ENCODE peak calls at places on chromosomes 4 and X, in six cellular contexts. One of them, this sample, is unnamed.

GRCh38 chr4:1655676-1656075 is 28.4 kb downstream of the FAM53A start:
- DNase-seq in NCI-H2029: no peak
- DNase-seq in cardiac fibroblast: no peak
- DNase-seq in activated naive CD4-positive, alpha-beta T cell treated with anti-CD3 and anti-CD28 coated beads for 36 hours: no peak
- DNase-seq in kidney: no peak
- DNase-seq in iris pigment epithelial cell: no peak
- DNase-seq in this sample: no peak

GRCh38 chr4:906311-907102 is 25.6 kb downstream of the GAK start:
- DNase-seq in NCI-H2029: no peak
- DNase-seq in cardiac fibroblast: no peak
- DNase-seq in activated naive CD4-positive, alpha-beta T cell treated with anti-CD3 and anti-CD28 coated beads for 36 hours: no peak
- DNase-seq in kidney: peak; percentile 60
- DNase-seq in iris pigment epithelial cell: no peak
- DNase-seq in this sample: no peak

GRCh38 chr4:126647756-126648396 is 984.9 kb upstream of the INTU start:
- DNase-seq in NCI-H2029: no peak
- DNase-seq in cardiac fibroblast: peak; percentile 2
- DNase-seq in activated naive CD4-positive, alpha-beta T cell treated with anti-CD3 and anti-CD28 coated beads for 36 hours: no peak
- DNase-seq in kidney: no peak
- DNase-seq in iris pigment epithelial cell: peak; percentile 45
- DNase-seq in this sample: no peak

GRCh38 chr4:87896020-87896621 is 63.4 kb downstream of the MEPE start:
- DNase-seq in NCI-H2029: no peak
- DNase-seq in cardiac fibroblast: peak; percentile 88
- DNase-seq in activated naive CD4-positive, alpha-beta T cell treated with anti-CD3 and anti-CD28 coated beads for 36 hours: peak; percentile 36
- DNase-seq in kidney: no peak
- DNase-seq in iris pigment epithelial cell: peak; percentile 95
- DNase-seq in this sample: no peak

GRCh38 chrX:31331928-31332327 is 260.1 kb upstream of the FTHL17 start:
- DNase-seq in NCI-H2029: no peak
- DNase-seq in cardiac fibroblast: no peak
- DNase-seq in activated naive CD4-positive, alpha-beta T cell treated with anti-CD3 and anti-CD28 coated beads for 36 hours: no peak
- DNase-seq in kidney: no peak
- DNase-seq in iris pigment epithelial cell: peak; percentile 57
- DNase-seq in this sample: no peak

GRCh38 chrX:154140742-154141141 is 3.3 kb upstream of the OPN1LW start:
- DNase-seq in NCI-H2029: no peak
- DNase-seq in cardiac fibroblast: no peak
- DNase-seq in activated naive CD4-positive, alpha-beta T cell treated with anti-CD3 and anti-CD28 coated beads for 36 hours: no peak
- DNase-seq in kidney: no peak
- DNase-seq in iris pigment epithelial cell: no peak
- DNase-seq in this sample: no peak

GRCh38 chrX:109626637-109627036 is 1.7 kb upstream of the KCNE5 start:
- DNase-seq in NCI-H2029: no peak
- DNase-seq in cardiac fibroblast: no peak
- DNase-seq in activated naive CD4-positive, alpha-beta T cell treated with anti-CD3 and anti-CD28 coated beads for 36 hours: no peak
- DNase-seq in kidney: no peak
- DNase-seq in iris pigment epithelial cell: no peak
- DNase-seq in this sample: no peak

GRCh38 chr4:102234243-102234838 is 110.9 kb downstream of the SLC39A8 start:
- DNase-seq in NCI-H2029: no peak
- DNase-seq in cardiac fibroblast: no peak
- DNase-seq in activated naive CD4-positive, alpha-beta T cell treated with anti-CD3 and anti-CD28 coated beads for 36 hours: no peak
- DNase-seq in kidney: no peak
- DNase-seq in iris pigment epithelial cell: no peak
- DNase-seq in this sample: no peak

GRCh38 chr4:104795264-104795934 is 300.7 kb upstream of the CXXC4 start:
- DNase-seq in NCI-H2029: no peak
- DNase-seq in cardiac fibroblast: no peak
- DNase-seq in activated naive CD4-positive, alpha-beta T cell treated with anti-CD3 and anti-CD28 coated beads for 36 hours: no peak
- DNase-seq in kidney: no peak
- DNase-seq in iris pigment epithelial cell: no peak
- DNase-seq in this sample: no peak

GRCh38 chr4:116016201-116016600 is 902.8 kb upstream of the NDST4 start:
- DNase-seq in NCI-H2029: peak; percentile 5
- DNase-seq in cardiac fibroblast: peak; percentile 84
- DNase-seq in activated naive CD4-positive, alpha-beta T cell treated with anti-CD3 and anti-CD28 coated beads for 36 hours: no peak
- DNase-seq in kidney: no peak
- DNase-seq in iris pigment epithelial cell: peak; percentile 68
- DNase-seq in this sample: no peak

GRCh38 chrX:67604979-67605703 is 61.3 kb downstream of the AR start:
- DNase-seq in NCI-H2029: no peak
- DNase-seq in cardiac fibroblast: peak; percentile 90
- DNase-seq in activated naive CD4-positive, alpha-beta T cell treated with anti-CD3 and anti-CD28 coated beads for 36 hours: no peak
- DNase-seq in kidney: no peak
- DNase-seq in iris pigment epithelial cell: peak; percentile 89
- DNase-seq in this sample: no peak

GRCh38 chrX:30939928-30940327 is 50.9 kb upstream of the TAB3 start:
- DNase-seq in NCI-H2029: no peak
- DNase-seq in cardiac fibroblast: no peak
- DNase-seq in activated naive CD4-positive, alpha-beta T cell treated with anti-CD3 and anti-CD28 coated beads for 36 hours: no peak
- DNase-seq in kidney: no peak
- DNase-seq in iris pigment epithelial cell: no peak
- DNase-seq in this sample: no peak

GRCh38 chr4:173405840-173406606 is 7.1 kb upstream of the SCRG1 start:
- DNase-seq in NCI-H2029: no peak
- DNase-seq in cardiac fibroblast: no peak
- DNase-seq in activated naive CD4-positive, alpha-beta T cell treated with anti-CD3 and anti-CD28 coated beads for 36 hours: no peak
- DNase-seq in kidney: no peak
- DNase-seq in iris pigment epithelial cell: no peak
- DNase-seq in this sample: no peak

GRCh38 chrX:19877431-19877830 is 10.0 kb downstream of the SH3KBP1 start:
- DNase-seq in NCI-H2029: no peak
- DNase-seq in cardiac fibroblast: no peak
- DNase-seq in activated naive CD4-positive, alpha-beta T cell treated with anti-CD3 and anti-CD28 coated beads for 36 hours: no peak
- DNase-seq in kidney: no peak
- DNase-seq in iris pigment epithelial cell: no peak
- DNase-seq in this sample: no peak

GRCh38 chr4:184825394-184826314 is at the start of gene ACSL1:
- DNase-seq in NCI-H2029: peak; percentile 16
- DNase-seq in cardiac fibroblast: peak; percentile 66
- DNase-seq in activated naive CD4-positive, alpha-beta T cell treated with anti-CD3 and anti-CD28 coated beads for 36 hours: peak; percentile 76
- DNase-seq in kidney: peak; percentile 93
- DNase-seq in iris pigment epithelial cell: peak; percentile 70
- DNase-seq in this sample: peak; percentile 76

GRCh38 chr4:17030543-17030942 is 132.1 kb upstream of the LDB2 start:
- DNase-seq in NCI-H2029: no peak
- DNase-seq in cardiac fibroblast: peak; percentile 88
- DNase-seq in activated naive CD4-positive, alpha-beta T cell treated with anti-CD3 and anti-CD28 coated beads for 36 hours: no peak
- DNase-seq in kidney: no peak
- DNase-seq in iris pigment epithelial cell: peak; percentile 91
- DNase-seq in this sample: no peak

GRCh38 chr4:70902577-70903281 is 560 bp downstream of the MOB1B start:
- DNase-seq in NCI-H2029: no peak
- DNase-seq in cardiac fibroblast: peak; percentile 40
- DNase-seq in activated naive CD4-positive, alpha-beta T cell treated with anti-CD3 and anti-CD28 coated beads for 36 hours: peak; percentile 32
- DNase-seq in kidney: no peak
- DNase-seq in iris pigment epithelial cell: peak; percentile 45
- DNase-seq in this sample: peak; percentile 74

GRCh38 chrX:102832661-102833060 is 104.4 kb upstream of the RAB40AL start:
- DNase-seq in NCI-H2029: no peak
- DNase-seq in cardiac fibroblast: peak; percentile 75
- DNase-seq in activated naive CD4-positive, alpha-beta T cell treated with anti-CD3 and anti-CD28 coated beads for 36 hours: no peak
- DNase-seq in kidney: no peak
- DNase-seq in iris pigment epithelial cell: peak; percentile 76
- DNase-seq in this sample: no peak

This sample was measured in mesothelial cell of epicardium.